ENCODE peak calls at places on chromosome 18, in seven cellular contexts. R is adrenal gland, K is body of pancreas, E is astrocyte of the spinal cord, M is pancreas, X is psoas muscle, T is foreskin fibroblast. Q is an unnamed sample.

GRCh38 chr18:50093366-50093765 is 101.6 kb downstream of the MYO5B start:
- DNase-seq in E (no peak), M (no peak), R (no peak), X (no peak), T (no peak), K (no peak), Q (no peak)

GRCh38 chr18:76581261-76581660 is 86.2 kb upstream of the ZNF516 start:
- DNase-seq in M (no peak), K (no peak), E (no peak), X (no peak), R (no peak), T (no peak), Q (no peak)

GRCh38 chr18:76435321-76435989 is 59.6 kb downstream of the ZNF516 start:
- DNase-seq in R (peak), T (no peak), K (no peak), X (no peak), E (no peak), M (peak), Q (no peak)

GRCh38 chr18:79942786-79943607 is 8.5 kb downstream of the SLC66A2 start:
- DNase-seq in E (no peak), K (no peak), T (no peak), X (peak), R (peak), M (no peak), Q (no peak)

GRCh38 chr18:79720359-79720733 is 40.7 kb downstream of the CTDP1 start:
- DNase-seq in T (no peak), E (no peak), K (no peak), X (no peak), R (no peak), M (no peak), Q (no peak)

GRCh38 chr18:37452015-37452414 is 113.6 kb downstream of the CELF4 start:
- DNase-seq in K (no peak), E (no peak), M (no peak), R (peak), T (no peak), X (no peak), Q (no peak)

GRCh38 chr18:79402977-79403722 is 7.4 kb downstream of the NFATC1 start:
- DNase-seq in T (no peak), X (peak), E (no peak), R (peak), K (peak), M (peak), Q (peak)

GRCh38 chr18:2083691-2084090 is 487.6 kb downstream of the METTL4 start:
- DNase-seq in R (no peak), T (no peak), K (no peak), E (no peak), X (no peak), M (no peak), Q (no peak)

GRCh38 chr18:44654555-44654954 is 26.1 kb upstream of the SETBP1 start:
- DNase-seq in M (no peak), R (no peak), X (no peak), K (peak), E (peak), T (peak), Q (peak)

GRCh38 chr18:48801728-48802542 is 148.8 kb downstream of the SMAD7 start:
- DNase-seq in X (peak), K (peak), M (no peak), R (peak), T (no peak), E (no peak), Q (no peak)

GRCh38 chr18:25727281-25727680 is 363.1 kb downstream of the SS18 start:
- DNase-seq in X (no peak), R (no peak), K (no peak), T (no peak), M (no peak), E (no peak), Q (no peak)

GRCh38 chr18:2538844-2539243 is 32.5 kb downstream of the METTL4 start:
- DNase-seq in R (no peak), M (no peak), T (peak), E (no peak), X (no peak), K (no peak), Q (peak)

GRCh38 chr18:49813071-49813320 is 337 bp downstream of the ACAA2 start:
- DNase-seq in K (peak), M (peak), R (peak), E (peak), T (no peak), X (peak), Q (peak)

GRCh38 chr18:25349926-25350560 is 1.9 kb downstream of the ZNF521 start:
- DNase-seq in E (peak), R (no peak), T (peak), K (no peak), M (peak), X (peak), Q (peak)

GRCh38 chr18:67590571-67591141 is 74.1 kb upstream of the DSEL start:
- DNase-seq in K (no peak), E (peak), T (peak), R (no peak), M (no peak), X (no peak), Q (peak)

GRCh38 chr18:32598144-32598543 is 127.5 kb upstream of the GAREM1 start:
- DNase-seq in E (no peak), X (no peak), K (no peak), R (no peak), M (no peak), T (no peak), Q (no peak)

GRCh38 chr18:6854811-6855210 is 125.3 kb downstream of the ARHGAP28 start:
- DNase-seq in M (peak), R (no peak), X (no peak), E (no peak), T (no peak), K (no peak), Q (no peak)

GRCh38 chr18:56161604-56162003 is 476.8 kb downstream of the TXNL1 start:
- DNase-seq in M (no peak), R (no peak), T (no peak), K (peak), E (no peak), X (no peak), Q (no peak)

GRCh38 chr18:28176933-28177827 is at the start of gene CDH2:
- DNase-seq in T (peak), X (peak), M (peak), E (peak), K (no peak), R (peak), Q (peak)

GRCh38 chr18:44130365-44130942 is 550.2 kb upstream of the SETBP1 start:
- DNase-seq in T (peak), R (no peak), E (peak), X (no peak), M (no peak), K (peak), Q (peak)

GRCh38 chr18:2917255-2918047 is 70.6 kb downstream of the EMILIN2 start:
- DNase-seq in R (peak), X (no peak), T (no peak), M (no peak), K (no peak), E (no peak), Q (no peak)

GRCh38 chr18:4017479-4017878 is 437.6 kb downstream of the DLGAP1 start:
- DNase-seq in X (no peak), K (no peak), R (no peak), E (no peak), M (no peak), T (no peak), Q (no peak)

GRCh38 chr18:55731594-55732042 is 143.6 kb upstream of the TCF4 start:
- DNase-seq in X (no peak), T (no peak), E (peak), K (no peak), M (no peak), R (no peak), Q (no peak)

GRCh38 chr18:50194623-50195532 is at the start of gene MYO5B:
- DNase-seq in E (no peak), T (no peak), X (peak), M (peak), R (no peak), K (peak), Q (no peak)

GRCh38 chr18:73983970-73984369 is 163.7 kb downstream of the FBXO15 start:
- DNase-seq in M (no peak), R (no peak), X (no peak), E (no peak), T (no peak), K (no peak), Q (no peak)

GRCh38 chr18:46946656-46947282 is 29.4 kb downstream of the KATNAL2 start:
- DNase-seq in E (peak), K (peak), R (peak), T (peak), X (peak), M (peak), Q (peak)

GRCh38 chr18:25650201-25650941 is 298.4 kb upstream of the ZNF521 start:
- DNase-seq in E (peak), R (no peak), X (no peak), K (peak), T (peak), M (no peak), Q (peak)

GRCh38 chr18:32010124-32010745 is 8.4 kb upstream of the RNF125 start:
- DNase-seq in R (no peak), X (no peak), E (no peak), M (no peak), T (no peak), K (no peak), Q (no peak)

GRCh38 chr18:217532-218334 is 50.1 kb downstream of the THOC1 start:
- DNase-seq in R (no peak), K (no peak), M (no peak), X (no peak), T (no peak), E (no peak), Q (no peak)

GRCh38 chr18:13616525-13617035 is 109.8 kb downstream of the FAM210A start:
- DNase-seq in T (no peak), M (no peak), R (peak), E (no peak), X (no peak), K (no peak), Q (no peak)

DNA sequence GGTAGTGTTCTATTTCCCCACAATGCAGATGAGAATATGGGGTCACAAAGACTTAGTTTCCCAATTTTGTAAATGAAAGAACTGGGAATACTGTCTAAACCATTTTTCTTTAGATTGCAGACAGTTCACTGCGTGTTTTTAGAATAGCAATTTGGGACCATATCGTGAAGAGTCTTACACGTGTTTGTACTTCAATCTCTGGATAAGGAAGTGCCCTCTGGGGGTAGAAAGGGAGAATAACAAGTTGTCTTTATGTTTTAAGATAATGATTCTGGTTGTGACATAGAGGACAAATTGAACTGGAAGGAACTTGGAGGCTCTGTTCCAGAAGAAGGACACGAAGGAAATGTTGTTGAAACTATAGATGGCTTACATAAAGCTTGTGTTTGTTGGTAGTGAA is 457.7 kb downstream of the CBLN2 start:
- DNase-seq in T (no peak), X (no peak), R (no peak), K (no peak), M (no peak), E (peak), Q (no peak)
- TF ChIP-seq CTCF in T (no peak), X (no peak), R (peak), K (peak), M (no peak), E (peak), Q (peak)

DNA sequence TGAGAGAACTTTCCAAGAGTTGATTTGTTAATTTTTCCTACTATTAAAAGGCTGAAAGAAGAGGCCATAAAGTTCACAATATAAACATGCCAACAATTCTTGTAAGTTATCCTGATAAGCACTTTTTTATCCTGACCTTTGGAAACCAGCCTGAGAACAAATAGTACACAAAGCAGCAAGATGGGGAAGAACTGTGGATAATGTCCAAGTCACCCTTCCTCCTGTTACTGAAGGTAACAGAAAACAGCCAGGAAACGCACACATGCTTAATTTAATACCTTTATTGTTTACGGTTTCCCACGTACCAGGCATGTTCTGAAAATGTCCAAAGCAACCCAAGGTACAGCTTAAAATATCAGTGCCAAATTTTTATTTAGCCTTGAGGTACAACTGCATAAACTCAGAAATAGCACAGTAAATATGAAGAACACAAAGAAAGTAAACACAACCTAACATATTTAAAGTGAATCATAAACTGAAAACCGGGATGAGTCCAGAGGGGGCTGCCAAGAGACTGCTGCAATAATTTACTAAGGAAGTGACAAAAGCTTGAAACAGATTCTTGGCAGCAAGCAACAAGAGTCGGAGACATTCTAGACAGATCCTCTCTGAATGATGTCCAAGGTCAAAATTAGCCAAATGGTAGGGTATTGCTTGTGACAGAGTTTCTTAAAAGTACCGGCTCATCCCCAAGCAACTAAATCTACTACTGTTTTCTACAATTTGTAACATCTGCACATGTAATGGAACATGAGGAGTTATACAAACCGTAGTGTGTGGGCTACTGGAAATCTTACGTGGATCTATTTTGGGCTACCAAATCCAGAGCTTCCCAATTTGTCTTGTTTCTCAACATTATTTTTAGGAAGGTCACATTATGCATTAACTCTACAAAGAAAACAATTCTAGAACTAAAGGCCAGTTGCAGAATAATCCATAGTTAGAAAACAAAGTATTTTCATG is 93.2 kb downstream of the CABYR start:
- DNase-seq in E (peak), K (peak), T (peak), R (peak), X (no peak), M (no peak), Q (peak)
- H3K4me3 ChIP-seq in E (no peak), K (no peak), T (no peak), R (no peak), X (peak), M (no peak), Q (no peak)

DNA sequence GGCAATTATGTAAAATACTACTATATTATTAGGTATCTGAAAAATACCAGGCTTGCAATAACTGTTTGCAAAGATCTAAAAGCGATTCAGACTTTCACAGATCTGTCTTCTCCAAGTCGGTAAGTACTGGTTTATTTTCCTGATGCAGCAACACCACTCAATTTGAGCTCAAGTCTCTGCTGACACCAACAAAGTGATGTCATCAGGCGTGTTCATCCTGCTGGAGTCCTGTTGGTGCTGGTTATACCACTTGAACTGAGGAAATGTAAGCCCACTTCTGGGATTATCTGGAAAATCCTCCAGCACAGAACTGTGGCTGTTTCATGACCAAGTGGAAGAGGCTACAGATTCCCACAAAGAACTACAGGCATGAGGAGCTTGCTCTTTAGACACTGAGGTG is 267.6 kb downstream of the BCL2 start:
- DNase-seq in E (no peak), T (no peak), M (no peak), K (no peak), R (no peak), X (no peak), Q (no peak)
- TF ChIP-seq CTCF in E (no peak), T (no peak), M (no peak), K (no peak), R (no peak), X (no peak), Q (no peak)

DNA sequence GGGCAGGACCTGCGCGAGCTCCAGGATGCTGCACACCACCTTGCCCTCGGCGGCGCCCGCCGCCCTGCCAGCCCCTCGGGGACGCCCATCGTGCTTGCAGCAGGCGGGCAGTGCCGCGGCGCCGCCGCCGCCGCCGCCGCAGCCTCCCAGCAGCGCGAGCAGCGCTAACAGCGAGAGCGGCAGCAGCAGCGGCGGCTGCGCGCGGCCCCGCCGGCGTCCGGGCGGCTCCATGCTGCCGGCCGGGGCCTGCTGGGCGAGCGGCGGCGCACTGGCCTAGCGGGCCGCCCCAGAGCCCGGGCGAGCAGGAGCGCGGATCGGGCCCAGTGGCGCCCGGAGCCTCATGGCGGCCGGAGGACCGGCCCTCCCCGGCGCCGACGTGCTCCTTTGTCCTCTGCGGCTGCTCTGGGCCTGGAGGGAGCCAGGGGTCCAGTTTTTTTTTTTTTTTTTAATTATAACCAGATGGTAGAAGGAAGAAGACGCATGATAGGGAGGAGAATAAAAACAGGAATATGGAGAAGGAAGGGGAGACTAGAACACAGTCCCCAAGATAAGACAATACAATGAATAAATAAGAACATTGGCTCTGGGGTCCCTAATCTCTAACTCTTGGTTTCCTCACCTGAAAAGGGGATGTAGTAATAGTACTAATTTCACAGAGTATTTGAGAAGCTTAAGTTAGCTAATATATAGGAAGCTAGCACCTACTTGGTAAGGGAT is 17.1 kb upstream of the ANKRD62 start:
- DNase-seq in R (no peak), E (no peak), T (peak), M (peak), X (peak), K (no peak), Q (peak)
- H3K4me3 ChIP-seq in R (no peak), E (peak), T (peak), M (peak), X (peak), K (no peak), Q (peak)

Q was measured in AG10803.